ENCODE peak calls at places on chromosome 14, in nine cellular contexts. One of them, this sample, is unnamed.

GRCh38 chr14:96104469-96105057 is 65.4 kb downstream of the C14orf132 start:
- DNase-seq in GM23248: peak
- DNase-seq in neural progenitor cell: no peak
- DNase-seq in HCT116: no peak
- DNase-seq in GM23338: no peak
- DNase-seq in PC-3: peak
- DNase-seq in SK-N-SH: no peak
- DNase-seq in hepatocyte: peak
- DNase-seq in OCI-LY7: no peak
- DNase-seq in this sample: peak

GRCh38 chr14:75522224-75522764 is at the start of gene BATF:
- DNase-seq in GM23248: no peak
- DNase-seq in neural progenitor cell: no peak
- DNase-seq in HCT116: no peak
- DNase-seq in GM23338: no peak
- DNase-seq in PC-3: no peak
- DNase-seq in SK-N-SH: no peak
- DNase-seq in hepatocyte: no peak
- DNase-seq in OCI-LY7: peak
- DNase-seq in this sample: peak

GRCh38 chr14:98171654-98172053 is 1100.3 kb downstream of the BCL11B start:
- DNase-seq in GM23248: no peak
- DNase-seq in neural progenitor cell: no peak
- DNase-seq in HCT116: no peak
- DNase-seq in GM23338: no peak
- DNase-seq in PC-3: no peak
- DNase-seq in SK-N-SH: no peak
- DNase-seq in hepatocyte: no peak
- DNase-seq in OCI-LY7: no peak
- DNase-seq in this sample: no peak

GRCh38 chr14:95993768-95994592 is 45.2 kb upstream of the C14orf132 start:
- DNase-seq in GM23248: peak
- DNase-seq in neural progenitor cell: peak
- DNase-seq in HCT116: peak
- DNase-seq in GM23338: peak
- DNase-seq in PC-3: peak
- DNase-seq in SK-N-SH: peak
- DNase-seq in hepatocyte: peak
- DNase-seq in OCI-LY7: peak
- DNase-seq in this sample: peak

GRCh38 chr14:91225025-91225424 is 19.5 kb downstream of the GPR68 start:
- DNase-seq in GM23248: peak
- DNase-seq in neural progenitor cell: no peak
- DNase-seq in HCT116: no peak
- DNase-seq in GM23338: no peak
- DNase-seq in PC-3: peak
- DNase-seq in SK-N-SH: no peak
- DNase-seq in hepatocyte: no peak
- DNase-seq in OCI-LY7: no peak
- DNase-seq in this sample: no peak

GRCh38 chr14:104353921-104354701 is 215.7 kb downstream of the KIF26A start:
- DNase-seq in GM23248: no peak
- DNase-seq in neural progenitor cell: no peak
- DNase-seq in HCT116: no peak
- DNase-seq in GM23338: no peak
- DNase-seq in PC-3: no peak
- DNase-seq in SK-N-SH: no peak
- DNase-seq in hepatocyte: no peak
- DNase-seq in OCI-LY7: no peak
- DNase-seq in this sample: no peak

GRCh38 chr14:71133296-71133695 is 226.0 kb downstream of the PCNX1 start:
- DNase-seq in GM23248: no peak
- DNase-seq in neural progenitor cell: no peak
- DNase-seq in HCT116: no peak
- DNase-seq in GM23338: no peak
- DNase-seq in PC-3: no peak
- DNase-seq in SK-N-SH: no peak
- DNase-seq in hepatocyte: no peak
- DNase-seq in OCI-LY7: no peak
- DNase-seq in this sample: no peak

GRCh38 chr14:36952702-36953101 is 219.7 kb downstream of the SLC25A21 start:
- DNase-seq in GM23248: peak
- DNase-seq in neural progenitor cell: no peak
- DNase-seq in HCT116: peak
- DNase-seq in GM23338: no peak
- DNase-seq in PC-3: peak
- DNase-seq in SK-N-SH: no peak
- DNase-seq in hepatocyte: no peak
- DNase-seq in OCI-LY7: no peak
- DNase-seq in this sample: no peak

GRCh38 chr14:51139221-51139681 is 44.3 kb upstream of the TRIM9 start:
- DNase-seq in GM23248: no peak
- DNase-seq in neural progenitor cell: no peak
- DNase-seq in HCT116: no peak
- DNase-seq in GM23338: no peak
- DNase-seq in PC-3: no peak
- DNase-seq in SK-N-SH: no peak
- DNase-seq in hepatocyte: peak
- DNase-seq in OCI-LY7: no peak
- DNase-seq in this sample: no peak

GRCh38 chr14:104462651-104463630 is 116.6 kb upstream of the C14orf180 start:
- DNase-seq in GM23248: peak
- DNase-seq in neural progenitor cell: no peak
- DNase-seq in HCT116: no peak
- DNase-seq in GM23338: no peak
- DNase-seq in PC-3: peak
- DNase-seq in SK-N-SH: no peak
- DNase-seq in hepatocyte: no peak
- DNase-seq in OCI-LY7: no peak
- DNase-seq in this sample: no peak

GRCh38 chr14:70188608-70189540 is at the start of gene SLC8A3:
- DNase-seq in GM23248: peak
- DNase-seq in neural progenitor cell: peak
- DNase-seq in HCT116: no peak
- DNase-seq in GM23338: peak
- DNase-seq in PC-3: no peak
- DNase-seq in SK-N-SH: peak
- DNase-seq in hepatocyte: peak
- DNase-seq in OCI-LY7: no peak
- DNase-seq in this sample: no peak

GRCh38 chr14:74610866-74611671 is 968 bp downstream of the LTBP2 start:
- DNase-seq in GM23248: peak
- DNase-seq in neural progenitor cell: peak
- DNase-seq in HCT116: no peak
- DNase-seq in GM23338: peak
- DNase-seq in PC-3: no peak
- DNase-seq in SK-N-SH: no peak
- DNase-seq in hepatocyte: no peak
- DNase-seq in OCI-LY7: no peak
- DNase-seq in this sample: no peak

GRCh38 chr14:31166271-31166561 is 41.4 kb downstream of the HECTD1 start:
- DNase-seq in GM23248: peak
- DNase-seq in neural progenitor cell: no peak
- DNase-seq in HCT116: no peak
- DNase-seq in GM23338: no peak
- DNase-seq in PC-3: no peak
- DNase-seq in SK-N-SH: no peak
- DNase-seq in hepatocyte: no peak
- DNase-seq in OCI-LY7: no peak
- DNase-seq in this sample: no peak

GRCh38 chr14:75427126-75427481 is 718 bp upstream of the JDP2 start:
- DNase-seq in GM23248: no peak
- DNase-seq in neural progenitor cell: peak
- DNase-seq in HCT116: no peak
- DNase-seq in GM23338: no peak
- DNase-seq in PC-3: no peak
- DNase-seq in SK-N-SH: no peak
- DNase-seq in hepatocyte: no peak
- DNase-seq in OCI-LY7: peak
- DNase-seq in this sample: no peak

GRCh38 chr14:80564051-80564450 is 352.7 kb upstream of the DIO2 start:
- DNase-seq in GM23248: no peak
- DNase-seq in neural progenitor cell: no peak
- DNase-seq in HCT116: no peak
- DNase-seq in GM23338: no peak
- DNase-seq in PC-3: peak
- DNase-seq in SK-N-SH: no peak
- DNase-seq in hepatocyte: no peak
- DNase-seq in OCI-LY7: no peak
- DNase-seq in this sample: no peak
- TF ChIP-seq EZH2phosphoT487 in GM23248: no peak
- TF ChIP-seq EZH2phosphoT487 in neural progenitor cell: no peak
- TF ChIP-seq EZH2phosphoT487 in HCT116: no peak
- TF ChIP-seq EZH2phosphoT487 in GM23338: no peak
- TF ChIP-seq EZH2phosphoT487 in PC-3: no peak
- TF ChIP-seq EZH2phosphoT487 in SK-N-SH: no peak
- TF ChIP-seq EZH2phosphoT487 in hepatocyte: no peak
- TF ChIP-seq EZH2phosphoT487 in OCI-LY7: no peak
- TF ChIP-seq EZH2phosphoT487 in this sample: no peak

GRCh38 chr14:89165810-89166209 is 251.2 kb downstream of the FOXN3 start:
- DNase-seq in GM23248: no peak
- DNase-seq in neural progenitor cell: no peak
- DNase-seq in HCT116: no peak
- DNase-seq in GM23338: no peak
- DNase-seq in PC-3: no peak
- DNase-seq in SK-N-SH: no peak
- DNase-seq in hepatocyte: no peak
- DNase-seq in OCI-LY7: no peak
- DNase-seq in this sample: no peak
- H2AFZ ChIP-seq in GM23248: peak
- H2AFZ ChIP-seq in neural progenitor cell: no peak
- H2AFZ ChIP-seq in HCT116: no peak
- H2AFZ ChIP-seq in GM23338: no peak
- H2AFZ ChIP-seq in PC-3: no peak
- H2AFZ ChIP-seq in SK-N-SH: no peak
- H2AFZ ChIP-seq in hepatocyte: no peak
- H2AFZ ChIP-seq in OCI-LY7: no peak
- H2AFZ ChIP-seq in this sample: no peak

GRCh38 chr14:65001758-65002157 is 15.1 kb downstream of the FNTB start:
- DNase-seq in GM23248: no peak
- DNase-seq in neural progenitor cell: no peak
- DNase-seq in HCT116: no peak
- DNase-seq in GM23338: no peak
- DNase-seq in PC-3: no peak
- DNase-seq in SK-N-SH: no peak
- DNase-seq in hepatocyte: no peak
- DNase-seq in OCI-LY7: no peak
- DNase-seq in this sample: no peak

GRCh38 chr14:65006251-65006721 is 19.6 kb downstream of the FNTB start:
- DNase-seq in GM23248: no peak
- DNase-seq in neural progenitor cell: no peak
- DNase-seq in HCT116: no peak
- DNase-seq in GM23338: no peak
- DNase-seq in PC-3: no peak
- DNase-seq in SK-N-SH: no peak
- DNase-seq in hepatocyte: no peak
- DNase-seq in OCI-LY7: no peak
- DNase-seq in this sample: no peak

GRCh38 chr14:65000868-65001600 is 14.3 kb downstream of the FNTB start:
- DNase-seq in GM23248: peak
- DNase-seq in neural progenitor cell: no peak
- DNase-seq in HCT116: no peak
- DNase-seq in GM23338: no peak
- DNase-seq in PC-3: no peak
- DNase-seq in SK-N-SH: no peak
- DNase-seq in hepatocyte: no peak
- DNase-seq in OCI-LY7: no peak
- DNase-seq in this sample: no peak

GRCh38 chr14:65003394-65003793 is 16.7 kb downstream of the FNTB start:
- DNase-seq in GM23248: peak
- DNase-seq in neural progenitor cell: no peak
- DNase-seq in HCT116: no peak
- DNase-seq in GM23338: no peak
- DNase-seq in PC-3: no peak
- DNase-seq in SK-N-SH: no peak
- DNase-seq in hepatocyte: no peak
- DNase-seq in OCI-LY7: no peak
- DNase-seq in this sample: no peak

DNA sequence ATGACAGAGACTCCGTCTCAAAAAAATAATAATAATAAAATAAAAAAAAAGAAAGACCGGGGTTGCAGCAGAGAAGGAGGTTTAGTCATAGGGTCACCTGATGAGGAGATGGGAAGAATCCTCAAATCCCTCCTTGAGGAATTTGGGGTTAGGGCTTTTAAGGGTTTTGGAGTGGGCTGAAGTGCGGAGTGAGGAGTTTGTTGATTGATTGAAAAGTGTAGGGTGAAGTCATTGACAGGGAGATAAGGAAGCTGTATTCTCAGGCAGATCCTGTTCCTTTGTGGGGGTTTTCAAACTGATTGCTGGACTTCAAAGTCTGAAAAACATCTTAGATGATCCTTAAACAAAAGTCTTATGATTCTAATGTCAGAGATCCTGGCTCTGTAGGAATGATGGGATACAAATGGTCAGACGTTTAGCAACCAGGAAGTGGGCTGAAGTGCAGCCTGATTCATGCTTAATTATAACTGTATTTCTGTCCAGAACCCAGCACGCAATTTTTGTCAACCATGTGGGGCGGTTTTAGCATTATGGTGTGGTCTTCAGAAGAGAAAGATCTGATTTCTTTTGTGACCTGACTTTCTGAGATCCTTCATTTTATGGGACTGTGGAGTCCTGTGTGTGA is 16.0 kb downstream of the FNTB start:
- DNase-seq in GM23248: peak
- DNase-seq in neural progenitor cell: no peak
- DNase-seq in HCT116: no peak
- DNase-seq in GM23338: no peak
- DNase-seq in PC-3: peak
- DNase-seq in SK-N-SH: no peak
- DNase-seq in hepatocyte: no peak
- DNase-seq in OCI-LY7: no peak
- DNase-seq in this sample: no peak
- TF ChIP-seq EZH2phosphoT487 in GM23248: no peak
- TF ChIP-seq EZH2phosphoT487 in neural progenitor cell: no peak
- TF ChIP-seq EZH2phosphoT487 in HCT116: no peak
- TF ChIP-seq EZH2phosphoT487 in GM23338: no peak
- TF ChIP-seq EZH2phosphoT487 in PC-3: no peak
- TF ChIP-seq EZH2phosphoT487 in SK-N-SH: no peak
- TF ChIP-seq EZH2phosphoT487 in hepatocyte: no peak
- TF ChIP-seq EZH2phosphoT487 in OCI-LY7: no peak
- TF ChIP-seq EZH2phosphoT487 in this sample: no peak

DNA sequence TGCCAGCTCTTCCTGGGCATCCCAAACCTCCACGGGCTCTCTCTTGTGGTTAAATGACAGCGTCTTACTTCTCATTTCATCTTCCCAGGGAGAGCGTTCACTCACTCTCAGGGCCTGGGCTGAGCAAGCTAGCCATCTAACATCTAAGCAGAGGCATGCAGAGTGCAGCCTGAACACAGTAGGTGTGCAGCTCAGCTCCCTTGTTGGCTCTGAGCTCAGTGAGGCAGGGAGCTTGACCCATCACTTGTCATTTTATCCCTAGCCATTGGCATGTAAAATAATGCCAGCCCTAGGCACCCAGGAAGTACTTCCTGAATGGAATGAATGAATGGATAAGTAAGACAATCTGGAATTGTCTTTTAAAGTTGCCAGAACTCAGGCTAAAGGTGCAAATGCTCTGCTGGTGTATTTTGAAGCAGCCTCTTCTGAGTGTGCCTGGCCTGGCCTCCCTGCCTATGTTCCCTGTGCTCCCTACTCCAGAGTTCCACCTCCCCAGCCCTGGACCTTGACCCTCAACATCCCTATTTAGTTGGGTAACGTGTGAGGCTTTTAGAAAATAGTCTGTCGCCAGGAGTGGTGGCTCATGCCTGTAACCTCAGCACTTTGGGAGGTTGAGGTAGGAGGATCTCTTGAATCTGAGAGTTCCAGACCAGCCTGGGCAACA is 9.5 kb upstream of the MEG3 start:
- DNase-seq in GM23248: no peak
- DNase-seq in neural progenitor cell: no peak
- DNase-seq in HCT116: no peak
- DNase-seq in GM23338: no peak
- DNase-seq in PC-3: no peak
- DNase-seq in SK-N-SH: no peak
- DNase-seq in hepatocyte: peak
- DNase-seq in OCI-LY7: no peak
- DNase-seq in this sample: no peak
- H2AFZ ChIP-seq in GM23248: no peak
- H2AFZ ChIP-seq in neural progenitor cell: no peak
- H2AFZ ChIP-seq in HCT116: no peak
- H2AFZ ChIP-seq in GM23338: no peak
- H2AFZ ChIP-seq in PC-3: no peak
- H2AFZ ChIP-seq in SK-N-SH: no peak
- H2AFZ ChIP-seq in hepatocyte: no peak
- H2AFZ ChIP-seq in OCI-LY7: no peak
- H2AFZ ChIP-seq in this sample: no peak

This sample was measured in MM.1S.